ENCODE peak calls at places on chromosomes 11 and 22, in five cellular contexts. G is cortex of kidney; W is pons; Q is activated naive CD4-positive, alpha-beta T cell; P is T-helper 2 cell. U is an unnamed sample.

GRCh38 chr22:46359362-46359761 is 23.8 kb downstream of the TRMU start:
- DNase-seq in G (no peak), W (no peak), Q (no peak), P (no peak), U (no peak)

GRCh38 chr11:67373916-67374570 is 645 bp upstream of the CLCF1 start:
- DNase-seq in G (no peak), W (no peak), Q (no peak), P (no peak), U (peak; percentile 37)

GRCh38 chr11:70251583-70252285 is 18.8 kb upstream of the PPFIA1 start:
- DNase-seq in G (no peak), W (no peak), Q (no peak), P (no peak), U (no peak)

GRCh38 chr22:31329453-31330215 is 16.5 kb downstream of the PATZ1 start:
- DNase-seq in G (no peak), W (no peak), Q (no peak), P (no peak), U (no peak)

GRCh38 chr22:47544696-47545095 is 782.2 kb downstream of the TBC1D22A start:
- DNase-seq in G (no peak), W (no peak), Q (no peak), P (no peak), U (no peak)

GRCh38 chr11:77619576-77620198 is 17.9 kb downstream of the CLNS1A start:
- DNase-seq in G (no peak), W (peak; percentile 66), Q (no peak), P (no peak), U (peak; percentile 75)

GRCh38 chr22:38655532-38656255 is 498 bp downstream of the FAM227A start:
- DNase-seq in G (no peak), W (peak; percentile 25), Q (no peak), P (no peak), U (no peak)

GRCh38 chr22:30602049-30602448 is 4.9 kb upstream of the TCN2 start:
- DNase-seq in G (no peak), W (no peak), Q (no peak), P (no peak), U (peak; percentile 19)

GRCh38 chr11:83235825-83236224 is 42.3 kb downstream of the ANKRD42 start:
- DNase-seq in G (no peak), W (no peak), Q (no peak), P (no peak), U (no peak)

GRCh38 chr11:17512101-17512500 is 32.1 kb downstream of the USH1C start:
- DNase-seq in G (no peak), W (no peak), Q (no peak), P (no peak), U (no peak)

GRCh38 chr22:35417606-35418005 is 17.7 kb downstream of the MCM5 start:
- DNase-seq in G (no peak), W (no peak), Q (no peak), P (no peak), U (no peak)

GRCh38 chr22:46934746-46935491 is 172.5 kb downstream of the TBC1D22A start:
- DNase-seq in G (no peak), W (no peak), Q (no peak), P (no peak), U (no peak)

GRCh38 chr11:103923473-103923931 is 112.9 kb upstream of the DDI1 start:
- DNase-seq in G (no peak), W (no peak), Q (no peak), P (no peak), U (no peak)

U was measured in G401.